ENCODE peak calls at places on chromosomes 5 and 9, in five cellular contexts. One of them, this sample, is unnamed.

GRCh38 chr5:93336330-93337110 is 244.5 kb downstream of the NR2F1-AS1 start:
- DNase-seq in C1 segment of cervical spinal cord: no peak
- DNase-seq in Calu3: no peak
- DNase-seq in stimulated activated CD4-positive, alpha-beta T cell treated with anti-CD3 and anti-CD28 coated beads, TNF-alpha, amount 100 ng/mL, for 24 hours: no peak
- DNase-seq in activated CD8-positive, alpha-beta memory T cell treated with anti-CD3 and anti-CD28 coated beads for 4 hours: no peak
- DNase-seq in this sample: no peak

GRCh38 chr5:87437724-87438123 is 25.0 kb upstream of the CCNH start:
- DNase-seq in C1 segment of cervical spinal cord: no peak
- DNase-seq in Calu3: no peak
- DNase-seq in stimulated activated CD4-positive, alpha-beta T cell treated with anti-CD3 and anti-CD28 coated beads, TNF-alpha, amount 100 ng/mL, for 24 hours: no peak
- DNase-seq in activated CD8-positive, alpha-beta memory T cell treated with anti-CD3 and anti-CD28 coated beads for 4 hours: no peak
- DNase-seq in this sample: no peak

GRCh38 chr5:39138892-39139291 is 64.7 kb upstream of the RICTOR start:
- DNase-seq in C1 segment of cervical spinal cord: no peak
- DNase-seq in Calu3: no peak
- DNase-seq in stimulated activated CD4-positive, alpha-beta T cell treated with anti-CD3 and anti-CD28 coated beads, TNF-alpha, amount 100 ng/mL, for 24 hours: no peak
- DNase-seq in activated CD8-positive, alpha-beta memory T cell treated with anti-CD3 and anti-CD28 coated beads for 4 hours: no peak
- DNase-seq in this sample: no peak

GRCh38 chr9:107615325-107615724 is 125.8 kb upstream of the KLF4 start:
- DNase-seq in C1 segment of cervical spinal cord: no peak
- DNase-seq in Calu3: no peak
- DNase-seq in stimulated activated CD4-positive, alpha-beta T cell treated with anti-CD3 and anti-CD28 coated beads, TNF-alpha, amount 100 ng/mL, for 24 hours: no peak
- DNase-seq in activated CD8-positive, alpha-beta memory T cell treated with anti-CD3 and anti-CD28 coated beads for 4 hours: no peak
- DNase-seq in this sample: no peak

GRCh38 chr5:1670342-1670741 is 129.3 kb downstream of the MRPL36 start:
- DNase-seq in C1 segment of cervical spinal cord: no peak
- DNase-seq in Calu3: no peak
- DNase-seq in stimulated activated CD4-positive, alpha-beta T cell treated with anti-CD3 and anti-CD28 coated beads, TNF-alpha, amount 100 ng/mL, for 24 hours: no peak
- DNase-seq in activated CD8-positive, alpha-beta memory T cell treated with anti-CD3 and anti-CD28 coated beads for 4 hours: no peak
- DNase-seq in this sample: no peak

GRCh38 chr5:143435207-143435657 is 31.7 kb upstream of the NR3C1 start:
- DNase-seq in C1 segment of cervical spinal cord: peak; percentile 16
- DNase-seq in Calu3: no peak
- DNase-seq in stimulated activated CD4-positive, alpha-beta T cell treated with anti-CD3 and anti-CD28 coated beads, TNF-alpha, amount 100 ng/mL, for 24 hours: no peak
- DNase-seq in activated CD8-positive, alpha-beta memory T cell treated with anti-CD3 and anti-CD28 coated beads for 4 hours: no peak
- DNase-seq in this sample: peak; percentile 48

GRCh38 chr9:6645153-6646027 is at the start of gene GLDC:
- DNase-seq in C1 segment of cervical spinal cord: peak; percentile 22
- DNase-seq in Calu3: peak; percentile 76
- DNase-seq in stimulated activated CD4-positive, alpha-beta T cell treated with anti-CD3 and anti-CD28 coated beads, TNF-alpha, amount 100 ng/mL, for 24 hours: no peak
- DNase-seq in activated CD8-positive, alpha-beta memory T cell treated with anti-CD3 and anti-CD28 coated beads for 4 hours: no peak
- DNase-seq in this sample: peak; percentile 35

GRCh38 chr9:87327567-87328125 is 170.0 kb upstream of the DAPK1 start:
- DNase-seq in C1 segment of cervical spinal cord: no peak
- DNase-seq in Calu3: no peak
- DNase-seq in stimulated activated CD4-positive, alpha-beta T cell treated with anti-CD3 and anti-CD28 coated beads, TNF-alpha, amount 100 ng/mL, for 24 hours: no peak
- DNase-seq in activated CD8-positive, alpha-beta memory T cell treated with anti-CD3 and anti-CD28 coated beads for 4 hours: no peak
- DNase-seq in this sample: no peak

GRCh38 chr5:135038829-135039525 is 4.9 kb upstream of the PITX1 start:
- DNase-seq in C1 segment of cervical spinal cord: no peak
- DNase-seq in Calu3: peak; percentile 50
- DNase-seq in stimulated activated CD4-positive, alpha-beta T cell treated with anti-CD3 and anti-CD28 coated beads, TNF-alpha, amount 100 ng/mL, for 24 hours: no peak
- DNase-seq in activated CD8-positive, alpha-beta memory T cell treated with anti-CD3 and anti-CD28 coated beads for 4 hours: no peak
- DNase-seq in this sample: no peak

This sample was measured in memory B cell.